ENCODE peak calls at places on chromosomes 13 and 19, in four cellular contexts. D is DND-41, Q is BJ, Y is thoracic aorta. X is an unnamed sample.

GRCh38 chr19:6062274-6062673 is 48.0 kb downstream of the RFX2 start:
- DNase-seq in D (no peak), Q (no peak), Y (peak; percentile 52), X (no peak)

GRCh38 chr19:7799640-7800355 is 30.2 kb upstream of the EVI5L start:
- DNase-seq in D (peak; percentile 53), Q (no peak), Y (peak; percentile 14), X (peak; percentile 82)

GRCh38 chr13:66675620-66676019 is 554.5 kb downstream of the PCDH9 start:
- DNase-seq in D (no peak), Q (no peak), Y (no peak), X (no peak)

GRCh38 chr19:21028969-21029268 is 8.5 kb downstream of the ZNF430 start:
- DNase-seq in D (no peak), Q (no peak), Y (no peak), X (peak; percentile 15)

GRCh38 chr19:13788991-13789390 is 6.3 kb upstream of the ZSWIM4 start:
- DNase-seq in D (peak; percentile 69), Q (peak; percentile 76), Y (peak; percentile 47), X (peak; percentile 49)

GRCh38 chr13:73429691-73430090 is 370.9 kb downstream of the KLF5 start:
- DNase-seq in D (no peak), Q (no peak), Y (no peak), X (no peak)

GRCh38 chr13:23516190-23516589 is 54.0 kb upstream of the TNFRSF19 start:
- DNase-seq in D (no peak), Q (no peak), Y (no peak), X (no peak)

GRCh38 chr19:28403698-28404099 is 809.3 kb downstream of the UQCRFS1 start:
- DNase-seq in D (no peak), Q (no peak), Y (no peak), X (no peak)

GRCh38 chr13:19561585-19561984 is 253 bp upstream of the TPTE2 start:
- DNase-seq in D (no peak), Q (no peak), Y (no peak), X (no peak)

GRCh38 chr13:105410602-105411001 is 1124.9 kb downstream of the EFNB2 start:
- DNase-seq in D (peak; percentile 23), Q (peak; percentile 5), Y (no peak), X (peak; percentile 16)

GRCh38 chr13:50126378-50127016 is 111.3 kb downstream of the KCNRG start:
- DNase-seq in D (peak; percentile 29), Q (no peak), Y (no peak), X (peak; percentile 35)

GRCh38 chr19:18593367-18594095 is 4.9 kb downstream of the REX1BD start:
- DNase-seq in D (no peak), Q (no peak), Y (no peak), X (no peak)

GRCh38 chr13:45678282-45678681 is 23.8 kb upstream of the CBY2 start:
- DNase-seq in D (no peak), Q (no peak), Y (no peak), X (no peak)

GRCh38 chr13:62243146-62243545 is 827.5 kb upstream of the PCDH20 start:
- DNase-seq in D (no peak), Q (no peak), Y (no peak), X (no peak)

GRCh38 chr19:56295531-56296455 is 18.8 kb downstream of the ZSCAN5A start:
- DNase-seq in D (no peak), Q (no peak), Y (no peak), X (no peak)

GRCh38 chr19:38389957-38390924 is 1.7 kb downstream of the SPRED3 start:
- DNase-seq in D (no peak), Q (no peak), Y (no peak), X (no peak)

GRCh38 chr13:32823597-32823996 is 192.6 kb upstream of the KL start:
- DNase-seq in D (no peak), Q (no peak), Y (no peak), X (no peak)

GRCh38 chr19:34772697-34773554 is at the start of gene ZNF599:
- DNase-seq in D (peak; percentile 91), Q (peak; percentile 47), Y (peak; percentile 57), X (peak; percentile 94)

GRCh38 chr13:73146705-73147104 is 87.9 kb downstream of the KLF5 start:
- DNase-seq in D (no peak), Q (no peak), Y (no peak), X (no peak)

GRCh38 chr13:39317284-39317683 is 279.0 kb downstream of the NHLRC3 start:
- DNase-seq in D (no peak), Q (no peak), Y (no peak), X (no peak)

GRCh38 chr13:62908321-62908720 is 1492.7 kb upstream of the PCDH20 start:
- DNase-seq in D (no peak), Q (no peak), Y (no peak), X (no peak)

GRCh38 chr19:18257503-18258470 is 16.5 kb downstream of the IQCN start:
- DNase-seq in D (no peak), Q (no peak), Y (no peak), X (no peak)

DNA sequence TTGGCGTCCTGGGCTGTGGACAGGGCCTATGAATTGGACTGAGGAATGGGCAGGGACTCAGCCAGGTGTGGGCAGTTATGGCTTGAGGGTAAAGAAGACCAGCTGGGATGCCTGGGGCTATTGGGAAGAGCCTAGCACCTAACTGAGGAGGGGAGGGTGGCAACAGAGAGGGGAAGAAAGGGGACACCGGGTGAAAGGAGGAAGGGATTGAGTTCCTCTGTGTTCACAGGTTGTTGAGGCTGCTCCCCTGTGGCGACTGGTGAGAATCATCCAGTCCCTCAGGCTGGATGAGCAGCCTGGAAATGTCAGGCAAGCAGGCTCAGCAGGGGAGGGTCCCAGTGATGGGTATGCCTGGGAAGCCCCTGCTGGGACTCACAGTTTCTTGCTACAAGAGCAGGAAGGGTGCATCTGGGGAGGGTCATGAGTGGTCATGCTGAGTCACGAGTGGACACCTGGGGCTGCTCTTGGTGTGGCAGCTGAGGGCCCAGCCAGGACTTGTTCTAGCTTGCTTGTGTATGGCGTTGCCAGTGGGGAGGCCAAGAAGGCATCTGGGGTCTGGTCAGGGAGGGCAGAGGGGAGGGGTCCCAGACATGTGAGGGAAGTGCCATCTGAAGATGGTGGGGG is 1.4 kb downstream of the ZNF324 start:
- DNase-seq in D (no peak), Q (no peak), Y (no peak), X (no peak)
- H3K4me3 ChIP-seq in D (no peak overlapping the region), Q (peak overlapping the region; percentile 1), Y (peak overlapping the region; percentile 100), X (peak overlapping the region; percentile 34)

GRCh38 chr19:44807652-44808462 is 1.0 kb upstream of the BCAM start:
- DNase-seq in D (no peak), Q (no peak), Y (no peak), X (no peak)
- H3K4me3 ChIP-seq in D (no peak overlapping the region), Q (no peak overlapping the region), Y (peak overlapping the region; percentile 92), X (no peak overlapping the region)

GRCh38 chr13:101945435-101945834 is 456.4 kb downstream of the FGF14 start:
- DNase-seq in D (no peak), Q (no peak), Y (no peak), X (peak; percentile 3)
- H3K4me3 ChIP-seq in D (no peak overlapping the region), Q (no peak overlapping the region), Y (no peak overlapping the region), X (no peak overlapping the region)

DNA sequence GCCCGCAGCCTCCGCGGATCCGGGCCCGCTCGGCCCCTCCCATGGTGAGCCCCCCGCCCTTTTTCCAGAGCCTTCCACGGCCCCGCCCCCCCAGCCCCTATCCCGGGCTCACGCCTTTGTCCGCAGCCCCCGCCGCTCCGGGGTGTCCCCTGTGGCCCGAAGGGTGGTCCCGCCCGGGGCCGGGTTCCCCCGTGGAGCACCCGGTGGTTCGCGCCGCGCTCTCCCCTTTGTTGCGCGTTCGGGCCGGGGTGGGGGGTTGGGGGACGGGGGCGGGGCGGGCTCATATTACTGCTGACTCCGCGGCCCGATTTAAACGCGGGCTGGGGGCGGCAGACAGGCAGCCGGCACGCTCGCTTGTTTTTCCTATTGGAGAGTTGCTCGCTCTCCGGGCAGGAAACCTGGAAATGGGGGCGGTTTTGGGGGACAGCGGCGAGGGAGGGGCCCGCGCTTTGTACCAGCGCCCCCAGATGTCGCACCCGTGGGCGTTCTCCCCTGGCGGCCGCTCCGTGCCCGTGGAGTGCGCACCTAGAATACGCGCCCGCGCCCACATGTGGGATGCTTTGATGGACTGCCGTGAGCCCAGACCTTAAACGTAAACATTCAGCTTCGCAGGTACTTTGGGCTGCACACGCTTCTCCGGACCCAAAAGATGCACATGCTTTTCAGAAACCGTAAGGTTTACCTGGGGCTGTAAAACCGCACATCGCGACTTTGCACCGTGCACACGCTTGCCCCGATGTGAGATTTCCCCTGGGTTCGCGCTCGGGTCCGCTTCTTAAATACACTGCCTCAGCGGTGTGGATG is 699 bp downstream of the PTOV1 start:
- DNase-seq in D (peak; percentile 56), Q (no peak), Y (no peak), X (no peak)
- H3K4me3 ChIP-seq in D (peak overlapping the region; percentile 48), Q (peak overlapping the region; percentile 70), Y (peak overlapping the region; percentile 86), X (peak overlapping the region; percentile 67)

DNA sequence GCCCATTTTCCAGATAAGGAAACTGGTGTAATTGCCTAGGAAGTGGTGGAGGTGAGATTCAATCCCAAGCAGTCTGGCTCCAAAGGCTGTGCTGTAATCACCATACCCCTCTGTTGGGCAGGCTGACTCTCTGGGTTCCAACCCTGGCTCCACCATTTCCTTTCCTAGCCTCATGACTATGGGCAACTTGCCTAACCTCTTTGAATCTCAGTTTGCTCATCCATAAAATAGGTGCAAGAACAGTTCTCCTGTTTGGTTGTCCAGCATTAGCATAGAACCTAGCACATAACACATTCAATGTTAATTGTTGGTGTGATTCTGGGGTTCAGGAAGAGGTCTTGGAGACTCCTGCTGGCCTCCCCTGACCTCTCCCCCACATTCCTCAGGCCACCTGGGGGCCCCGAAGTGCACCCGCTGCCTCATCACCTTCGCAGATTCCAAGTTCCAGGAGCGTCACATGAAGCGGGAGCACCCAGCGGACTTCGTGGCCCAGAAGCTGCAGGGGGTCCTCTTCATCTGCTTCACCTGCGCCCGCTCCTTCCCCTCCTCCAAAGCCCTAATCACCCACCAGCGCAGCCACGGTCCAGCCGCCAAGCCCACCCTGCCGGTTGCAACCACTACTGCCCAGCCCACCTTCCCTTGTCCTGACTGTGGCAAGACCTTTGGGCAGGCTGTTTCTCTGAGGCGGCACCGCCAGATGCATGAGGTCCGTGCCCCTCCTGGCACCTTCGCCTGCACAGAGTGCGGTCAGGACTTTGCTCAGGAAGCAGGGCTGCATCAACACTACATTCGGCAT is 2.2 kb downstream of the ZNF576 start:
- DNase-seq in D (no peak), Q (no peak), Y (no peak), X (no peak)
- H3K4me3 ChIP-seq in D (no peak overlapping the region), Q (no peak overlapping the region), Y (no peak overlapping the region), X (no peak overlapping the region)

GRCh38 chr19:45780146-45780447 is 2.2 kb downstream of the DMPK start:
- DNase-seq in D (no peak), Q (no peak), Y (no peak), X (no peak)
- H3K4me3 ChIP-seq in D (no peak overlapping the region), Q (peak overlapping the region; percentile 77), Y (peak overlapping the region; percentile 91), X (no peak overlapping the region)

GRCh38 chr19:10087296-10088061 is 1.4 kb downstream of the SHFL start:
- DNase-seq in D (no peak), Q (no peak), Y (no peak), X (no peak)
- H3K4me3 ChIP-seq in D (no peak overlapping the region), Q (peak overlapping the region; percentile 99), Y (peak overlapping the region; percentile 87), X (peak overlapping the region; percentile 98)

GRCh38 chr19:12513531-12514061 is 29.0 kb upstream of the ZNF709 start:
- DNase-seq in D (no peak), Q (no peak), Y (no peak), X (no peak)
- H3K4me3 ChIP-seq in D (no peak overlapping the region), Q (no peak overlapping the region), Y (no peak overlapping the region), X (no peak overlapping the region)

DNA sequence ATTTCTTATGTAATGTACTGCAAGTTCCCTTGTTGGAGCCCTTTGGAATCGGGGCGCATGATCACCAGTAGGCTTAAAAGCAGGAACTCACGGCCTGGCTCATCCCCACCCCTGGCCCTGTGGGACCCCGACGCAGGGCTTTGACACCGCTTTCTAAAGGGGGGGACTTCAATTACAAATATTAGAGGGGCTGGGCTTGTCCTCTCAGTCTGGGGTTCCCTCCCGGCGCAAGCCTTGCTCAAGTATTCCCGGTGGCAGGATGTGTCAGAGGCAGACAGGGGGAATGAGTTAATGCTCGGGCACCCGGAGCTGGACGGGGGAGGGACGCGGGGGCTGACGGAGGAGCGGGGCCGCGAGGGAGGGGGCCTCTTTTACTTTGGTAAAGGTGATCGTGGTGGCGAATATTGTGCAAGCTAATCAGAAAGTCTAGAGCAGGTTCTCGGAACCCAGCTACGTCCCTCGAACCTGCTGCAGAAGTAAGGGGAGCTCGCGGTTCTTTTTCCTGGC is 1.2 kb downstream of the FGF14 start:
- DNase-seq in D (no peak), Q (no peak), Y (no peak), X (no peak)
- H3K4me3 ChIP-seq in D (no peak overlapping the region), Q (peak overlapping the region; percentile 31), Y (peak overlapping the region; percentile 84), X (no peak overlapping the region)

X was measured in GM12865.